ENCODE peak calls at places on chromosomes 12 and 14, in four cellular contexts. J is K562, B is HepG2, W is H1. T is an unnamed sample.

GRCh38 chr14:95222151-95222631 is 64.9 kb upstream of the DICER1 start:
- DNase-seq in B (peak), W (no peak), J (no peak), T (no peak)

GRCh38 chr14:74641581-74641980 is 29.5 kb upstream of the LTBP2 start:
- DNase-seq in J (no peak), B (no peak), W (no peak), T (no peak)

GRCh38 chr12:117583092-117583491 is 221.7 kb upstream of the NOS1 start:
- DNase-seq in J (no peak), B (no peak), W (no peak), T (no peak)

GRCh38 chr12:78101946-78102635 is 271.4 kb downstream of the NAV3 start:
- DNase-seq in J (no peak), W (no peak), B (no peak), T (no peak)

GRCh38 chr12:7060353-7060954 is at the start of gene C1S:
- DNase-seq in J (peak), B (peak), W (peak), T (peak)

GRCh38 chr12:57471-57980 is 9.0 kb upstream of the IQSEC3 start:
- DNase-seq in B (no peak), J (no peak), W (no peak), T (no peak)

GRCh38 chr12:52146822-52147366 is 44.9 kb downstream of the KRT80 start:
- DNase-seq in J (no peak), W (no peak), B (no peak), T (peak)

GRCh38 chr12:107759410-107759809 is 1.5 kb downstream of the PRDM4 start:
- DNase-seq in J (peak), B (peak), W (no peak), T (peak)

GRCh38 chr12:115691123-115691522 is 586.4 kb downstream of the MED13L start:
- DNase-seq in J (no peak), W (no peak), B (no peak), T (no peak)

GRCh38 chr14:51821822-51822221 is 38.6 kb upstream of the GNG2 start:
- DNase-seq in J (no peak), W (no peak), B (no peak), T (no peak)

GRCh38 chr12:117013726-117014125 is 85.5 kb downstream of the TESC start:
- DNase-seq in J (no peak), B (no peak), W (no peak), T (no peak)

GRCh38 chr14:69299286-69300035 is 39.5 kb downstream of the GALNT16 start:
- DNase-seq in J (no peak), B (no peak), W (no peak), T (no peak)

GRCh38 chr12:45660330-45660729 is 69.2 kb upstream of the ARID2 start:
- DNase-seq in W (no peak), B (no peak), J (peak), T (no peak)

GRCh38 chr12:82207556-82207955 is 150.6 kb downstream of the CCDC59 start:
- DNase-seq in W (no peak), B (no peak), J (no peak), T (no peak)

GRCh38 chr12:49051777-49052438 is 8.7 kb downstream of the KMT2D start:
- DNase-seq in W (no peak), B (no peak), J (no peak), T (no peak)

GRCh38 chr14:96409701-96410100 is 17.8 kb downstream of the AK7 start:
- DNase-seq in W (no peak), B (peak), J (no peak), T (no peak)

GRCh38 chr12:30914986-30915591 is 11.5 kb upstream of the TSPAN11 start:
- DNase-seq in W (no peak), B (no peak), J (no peak), T (no peak)

GRCh38 chr14:64721899-64722298 is 17.7 kb downstream of the PLEKHG3 start:
- DNase-seq in J (no peak), W (no peak), B (no peak), T (no peak)

GRCh38 chr14:58587271-58587670 is 50.5 kb upstream of the DACT1 start:
- DNase-seq in J (no peak), W (no peak), B (no peak), T (no peak)

GRCh38 chr12:101775814-101776213 is 36.6 kb upstream of the SYCP3 start:
- DNase-seq in J (no peak), B (no peak), W (no peak), T (no peak)

GRCh38 chr14:75299064-75299463 is 20.4 kb downstream of the FOS start:
- DNase-seq in J (no peak), B (no peak), W (no peak), T (no peak)

GRCh38 chr14:35992816-35993511 is 166.8 kb downstream of the BRMS1L start:
- DNase-seq in J (no peak), B (no peak), W (no peak), T (no peak)

GRCh38 chr12:52413787-52414345 is 7.7 kb upstream of the KRT82 start:
- DNase-seq in B (no peak), W (no peak), J (peak), T (no peak)

GRCh38 chr12:80442426-80443222 is 1.4 kb upstream of the PTPRQ start:
- DNase-seq in W (no peak), J (no peak), B (peak), T (peak)

GRCh38 chr12:103626498-103626897 is 39.4 kb downstream of the STAB2 start:
- DNase-seq in W (no peak), B (peak), J (peak), T (peak)
- TF ChIP-seq RNF2 in W (no peak), B (no peak), J (no peak), T (no peak)

DNA sequence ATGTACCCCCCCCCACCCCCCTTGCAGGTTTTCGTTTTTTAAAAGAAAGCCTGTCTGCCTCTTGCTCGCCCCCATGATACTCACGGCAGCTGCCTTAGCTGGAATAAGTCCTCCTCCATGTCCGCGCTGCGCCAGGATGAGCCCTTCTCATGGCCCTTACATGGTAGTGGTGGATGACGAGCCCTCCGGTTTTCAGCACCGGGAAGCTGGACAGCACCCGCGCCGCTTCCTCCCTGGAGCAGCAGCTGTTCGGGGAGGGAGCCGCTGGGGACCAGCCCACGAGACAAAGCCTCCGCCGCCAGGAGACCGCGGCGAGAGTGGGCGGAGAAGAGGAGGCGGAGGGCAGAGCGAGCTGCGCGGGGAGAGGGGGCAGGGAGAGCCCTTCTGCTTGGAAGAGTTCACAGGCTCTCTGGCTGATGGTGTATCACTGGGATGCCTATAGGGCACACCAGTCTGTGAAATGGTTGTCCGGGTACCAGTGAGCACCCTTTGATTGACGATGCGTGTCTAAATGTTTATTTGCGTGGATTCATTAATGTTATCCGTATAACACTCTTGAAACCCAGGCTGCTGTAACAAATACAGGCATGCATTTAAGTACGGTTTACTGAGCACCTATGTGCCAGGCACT is at the start of gene SVOP:
- DNase-seq in W (peak), B (peak), J (peak), T (peak)
- TF ChIP-seq CHD2 in W (no peak), B (no peak), J (no peak), T (no peak)

DNA sequence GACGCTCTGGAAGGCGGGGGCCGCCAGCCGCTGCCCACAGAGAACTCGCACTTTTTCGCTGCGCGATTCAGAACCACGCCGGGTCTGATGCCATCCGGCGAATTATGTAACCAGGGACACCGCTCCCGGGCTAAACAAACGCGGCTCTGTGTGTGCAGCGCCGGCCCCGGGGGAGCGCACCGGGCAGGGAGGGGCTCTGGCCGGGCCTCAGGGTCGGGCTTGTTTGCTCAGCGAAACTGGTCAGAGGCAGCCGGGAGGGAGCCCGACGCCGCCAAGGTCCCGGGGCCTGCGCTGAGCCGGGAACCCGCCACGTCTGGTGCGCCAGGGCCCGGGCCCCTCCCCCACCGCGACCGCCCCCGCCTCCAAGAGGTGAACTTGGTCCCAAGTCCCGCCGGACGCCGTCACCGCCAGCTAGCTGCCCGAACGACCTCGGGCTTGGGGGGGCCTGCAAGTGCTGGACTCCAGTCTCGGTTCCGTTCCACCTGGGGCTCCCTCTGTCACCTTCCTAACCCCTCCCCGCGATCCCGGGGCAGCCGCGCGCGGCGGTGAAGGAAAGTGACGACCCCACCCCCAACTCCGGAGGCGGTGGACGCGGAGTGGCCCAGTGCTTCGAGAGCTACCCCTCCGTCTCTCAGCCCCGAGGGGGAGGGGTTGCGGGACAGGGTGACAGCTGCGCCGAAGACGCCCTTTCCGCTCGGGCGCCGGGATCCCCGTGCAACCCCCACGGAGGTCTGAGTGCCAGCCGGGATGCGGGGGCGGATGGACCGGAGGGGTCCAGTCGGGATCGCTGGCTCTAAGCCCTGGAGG is 848 bp downstream of the CTDSP2 start:
- DNase-seq in W (no peak), B (peak), J (peak), T (peak)
- TF ChIP-seq KDM1A in W (no peak), B (no peak), J (no peak), T (no peak)

GRCh38 chr14:103545915-103546650 is 16.4 kb downstream of the BAG5 start:
- DNase-seq in W (no peak), B (no peak), J (no peak), T (no peak)

GRCh38 chr14:103547941-103548462 is 14.5 kb downstream of the BAG5 start:
- DNase-seq in J (no peak), W (no peak), B (no peak), T (no peak)

GRCh38 chr14:103545219-103545914 is 16.4 kb downstream of the TRMT61A start:
- DNase-seq in B (no peak), W (no peak), J (no peak), T (no peak)

GRCh38 chr14:103547455-103547940 is 15.0 kb downstream of the BAG5 start:
- DNase-seq in J (no peak), B (no peak), W (no peak), T (no peak)

GRCh38 chr14:103546651-103547454 is 15.6 kb downstream of the BAG5 start:
- DNase-seq in J (peak), W (no peak), B (peak), T (peak)
- TF ChIP-seq RNF2 in J (no peak), W (no peak), B (no peak), T (no peak)

DNA sequence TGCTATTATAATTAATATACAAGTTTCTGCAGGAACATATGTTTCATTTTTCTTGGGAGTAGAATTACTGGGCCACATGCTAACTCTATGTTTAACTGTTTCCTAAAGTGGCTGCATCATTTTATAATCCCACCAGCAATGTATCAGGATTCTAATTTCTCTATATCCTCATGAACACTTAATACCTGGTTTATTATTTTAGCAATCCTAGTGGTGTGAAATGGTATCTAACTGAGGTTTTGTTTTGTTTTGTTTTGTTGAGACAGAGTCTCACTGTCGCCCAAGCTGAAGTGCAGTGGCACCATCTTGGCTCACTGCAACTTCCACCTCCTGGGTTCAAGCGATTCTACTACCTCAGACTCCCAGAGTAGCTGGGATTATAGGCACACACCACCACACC is 6.5 kb downstream of the SPTLC2 start:
- DNase-seq in B (no peak), J (no peak), W (no peak), T (no peak)
- TF ChIP-seq CHD2 in B (no peak), J (no peak), W (no peak), T (no peak)

GRCh38 chr12:28830491-28830890 is 318.6 kb upstream of the FAR2 start:
- DNase-seq in W (peak), J (peak), B (no peak), T (no peak)
- TF ChIP-seq KDM1A in W (no peak), J (no peak), B (no peak), T (no peak)